ENCODE peak calls at places on chromosome 4, in five cellular contexts. R is A549; K is stimulated activated naive CD8-positive, alpha-beta T cell treated with anti-CD3 and anti-CD28 coated beads, Interleukin-15, amount 100 ng/mL, for 72 hours; C is right lobe of liver; J is activated T-helper 17 cell treated with anti-CD3 and anti-CD28 coated beads, Interleukin-2, amount 50 U/mL, for 72 hours. S is an unnamed sample.

GRCh38 chr4:123588631-123589223 is 192.1 kb downstream of the SPRY1 start:
- ATAC-seq in R (peak), K (peak), C (no peak), J (no peak), S (peak)

GRCh38 chr4:134132086-134132783 is 69.4 kb downstream of the PABPC4L start:
- ATAC-seq in R (no peak), K (no peak), C (no peak), J (no peak), S (no peak)

GRCh38 chr4:182847543-182847942 is 69.6 kb downstream of the DCTD start:
- ATAC-seq in R (no peak), K (no peak), C (no peak), J (no peak), S (peak)

GRCh38 chr4:159434496-159435241 is 331.8 kb downstream of the RAPGEF2 start:
- ATAC-seq in R (no peak), K (no peak), C (no peak), J (no peak), S (peak)

GRCh38 chr4:151325320-151326246 is at the start of gene SH3D19:
- ATAC-seq in R (peak), K (peak), C (peak), J (no peak), S (peak)

GRCh38 chr4:164293181-164293580 is 460.8 kb upstream of the SMIM31 start:
- ATAC-seq in R (no peak), K (no peak), C (no peak), J (no peak), S (no peak)

GRCh38 chr4:55032788-55033187 is 92.6 kb downstream of the KDR start:
- ATAC-seq in R (no peak), K (no peak), C (no peak), J (no peak), S (no peak)

GRCh38 chr4:105345358-105345757 is 128.5 kb downstream of the PPA2 start:
- ATAC-seq in R (no peak), K (no peak), C (peak), J (no peak), S (no peak)

GRCh38 chr4:125323547-125324100 is 8.9 kb downstream of the FAT4 start:
- ATAC-seq in R (peak), K (no peak), C (peak), J (no peak), S (no peak)

GRCh38 chr4:3859571-3859970 is 93.4 kb downstream of the ADRA2C start:
- ATAC-seq in R (no peak), K (no peak), C (no peak), J (no peak), S (no peak)

GRCh38 chr4:152643153-152644035 is 36.4 kb downstream of the TMEM154 start:
- ATAC-seq in R (no peak), K (peak), C (peak), J (peak), S (peak)

GRCh38 chr4:185255868-185256267 is 46.5 kb downstream of the SNX25 start:
- ATAC-seq in R (no peak), K (no peak), C (no peak), J (no peak), S (no peak)

GRCh38 chr4:55078987-55079386 is 46.4 kb downstream of the KDR start:
- ATAC-seq in R (no peak), K (no peak), C (peak), J (no peak), S (peak)

GRCh38 chr4:40915318-40916217 is 165.8 kb downstream of the NSUN7 start:
- ATAC-seq in R (no peak), K (no peak), C (no peak), J (peak), S (no peak)

GRCh38 chr4:87152310-87153061 is 67.9 kb downstream of the KLHL8 start:
- ATAC-seq in R (peak), K (no peak), C (peak), J (no peak), S (no peak)

GRCh38 chr4:119939066-119939995 is 127.3 kb downstream of the MAD2L1 start:
- ATAC-seq in R (no peak), K (no peak), C (no peak), J (no peak), S (no peak)

S was measured in esophagus mucosa.